ENCODE peak calls at places on chromosomes 13 and 19, in seven cellular contexts. X is activated gamma-delta T cell treated with Interleukin-2 at 50 U/mL for 16 hours; J is stimulated activated CD4-positive, alpha-beta T cell treated with anti-CD3 and anti-CD28 coated beads, Interleukin-1b, Interleukin-23, amount 100 ng/mL, for 1 hour; R is A172; H is NCI-H1930; M is AG09309; Q is NCI-H460. F is an unnamed sample.

GRCh38 chr13:25165664-25166063 is 6.4 kb downstream of the AMER2 start:
- DNase-seq in X (no peak), J (no peak), R (no peak), H (no peak), M (no peak), Q (no peak), F (no peak)

GRCh38 chr13:51955281-51955771 is 55.9 kb downstream of the ATP7B start:
- DNase-seq in X (no peak), J (no peak), R (no peak), H (no peak), M (no peak), Q (no peak), F (no peak)

GRCh38 chr13:98984983-98985382 is 7.1 kb upstream of the DOCK9 start:
- DNase-seq in X (no peak), J (no peak), R (no peak), H (no peak), M (no peak), Q (no peak), F (no peak)

GRCh38 chr19:30978639-30979038 is 370.6 kb downstream of the TSHZ3 start:
- DNase-seq in X (no peak), J (no peak), R (no peak), H (no peak), M (no peak), Q (no peak), F (no peak)

GRCh38 chr13:101291647-101292515 is 124.4 kb downstream of the NALCN start:
- DNase-seq in X (no peak), J (no peak), R (no peak), H (no peak), M (no peak), Q (no peak), F (no peak)

GRCh38 chr13:100443998-100444328 is 144.6 kb downstream of the GGACT start:
- DNase-seq in X (no peak), J (no peak), R (peak; percentile 19), H (no peak), M (no peak), Q (no peak), F (no peak)

GRCh38 chr19:12938536-12939291 is at the start of gene CALR:
- DNase-seq in X (no peak), J (no peak), R (peak; percentile 34), H (no peak), M (no peak), Q (no peak), F (no peak)

GRCh38 chr19:9086761-9087160 is at the start of gene OR1M1:
- DNase-seq in X (no peak), J (no peak), R (no peak), H (no peak), M (no peak), Q (no peak), F (no peak)

GRCh38 chr13:28394422-28394821 is 100.5 kb downstream of the FLT1 start:
- DNase-seq in X (no peak), J (no peak), R (no peak), H (no peak), M (no peak), Q (no peak), F (no peak)

GRCh38 chr19:40394816-40395210 is 4.8 kb upstream of the HIPK4 start:
- DNase-seq in X (no peak), J (no peak), R (no peak), H (no peak), M (no peak), Q (no peak), F (no peak)

GRCh38 chr19:16227837-16228636 is 30.3 kb downstream of the AP1M1 start:
- DNase-seq in X (no peak), J (no peak), R (no peak), H (no peak), M (no peak), Q (no peak), F (no peak)

GRCh38 chr13:49858183-49858856 is 65.8 kb upstream of the KPNA3 start:
- DNase-seq in X (no peak), J (no peak), R (peak; percentile 86), H (no peak), M (peak; percentile 78), Q (peak; percentile 70), F (peak; percentile 96)

GRCh38 chr19:41709951-41710645 is 1.7 kb downstream of the CEACAM5 start:
- DNase-seq in X (no peak), J (no peak), R (no peak), H (no peak), M (no peak), Q (no peak), F (no peak)

GRCh38 chr19:1365964-1366695 is 17.6 kb upstream of the NDUFS7 start:
- DNase-seq in X (no peak), J (no peak), R (no peak), H (no peak), M (no peak), Q (no peak), F (no peak)

GRCh38 chr13:38542601-38543000 is 144.3 kb upstream of the FREM2 start:
- DNase-seq in X (no peak), J (no peak), R (peak; percentile 46), H (no peak), M (no peak), Q (no peak), F (no peak)

GRCh38 chr13:105587786-105588185 is 947.7 kb downstream of the EFNB2 start:
- DNase-seq in X (no peak), J (no peak), R (no peak), H (no peak), M (no peak), Q (peak; percentile 6), F (no peak)

GRCh38 chr13:24328145-24328544 is 18.8 kb downstream of the C1QTNF9 start:
- DNase-seq in X (no peak), J (no peak), R (no peak), H (no peak), M (no peak), Q (no peak), F (no peak)

GRCh38 chr19:44741841-44742352 is 6.6 kb upstream of the BCL3 start:
- DNase-seq in X (no peak), J (no peak), R (peak; percentile 100), H (no peak), M (peak; percentile 100), Q (peak; percentile 98), F (peak; percentile 98)

GRCh38 chr13:107367258-107367657 is 799.3 kb upstream of the ARGLU1 start:
- DNase-seq in X (no peak), J (no peak), R (peak; percentile 20), H (no peak), M (no peak), Q (no peak), F (no peak)

GRCh38 chr19:46955114-46955812 is 64.4 kb upstream of the NPAS1 start:
- DNase-seq in X (no peak), J (no peak), R (no peak), H (no peak), M (no peak), Q (no peak), F (no peak)

GRCh38 chr19:23531231-23531790 is 136.0 kb upstream of the ZNF91 start:
- DNase-seq in X (no peak), J (no peak), R (no peak), H (no peak), M (no peak), Q (no peak), F (no peak)

GRCh38 chr13:114026128-114026880 is 52.4 kb upstream of the C13orf46 start:
- DNase-seq in X (no peak), J (no peak), R (no peak), H (no peak), M (no peak), Q (no peak), F (no peak)

GRCh38 chr19:3284759-3285646 is 60.5 kb downstream of the CELF5 start:
- DNase-seq in X (peak; percentile 51), J (peak; percentile 44), R (peak; percentile 36), H (peak; percentile 64), M (no peak), Q (no peak), F (peak; percentile 11)

GRCh38 chr13:67228909-67229308 is 1.2 kb downstream of the PCDH9 start:
- DNase-seq in X (no peak), J (no peak), R (no peak), H (no peak), M (no peak), Q (no peak), F (no peak)

GRCh38 chr13:94073006-94073744 is 406.3 kb downstream of the DCT start:
- DNase-seq in X (no peak), J (no peak), R (peak; percentile 73), H (no peak), M (peak; percentile 67), Q (no peak), F (peak; percentile 68)

GRCh38 chr19:17572640-17573039 is 17.2 kb downstream of the COLGALT1 start:
- DNase-seq in X (no peak), J (no peak), R (no peak), H (no peak), M (no peak), Q (no peak), F (no peak)

GRCh38 chr19:50688766-50689165 is 30.8 kb downstream of the SHANK1 start:
- DNase-seq in X (no peak), J (no peak), R (no peak), H (no peak), M (no peak), Q (no peak), F (no peak)

GRCh38 chr13:51923983-51924539 is 62.3 kb downstream of the CCDC70 start:
- DNase-seq in X (no peak), J (no peak), R (no peak), H (no peak), M (no peak), Q (no peak), F (no peak)

GRCh38 chr13:113151745-113152707 is 6.4 kb upstream of the PROZ start:
- DNase-seq in X (no peak), J (no peak), R (no peak), H (no peak), M (peak; percentile 18), Q (no peak), F (peak; percentile 24)

GRCh38 chr13:43445651-43446050 is 341.1 kb downstream of the ENOX1 start:
- DNase-seq in X (no peak), J (no peak), R (no peak), H (no peak), M (no peak), Q (no peak), F (no peak)

GRCh38 chr13:50463662-50464061 is 379.8 kb downstream of the DLEU7 start:
- DNase-seq in X (no peak), J (no peak), R (no peak), H (no peak), M (no peak), Q (no peak), F (no peak)

GRCh38 chr13:36211567-36211966 is 2.8 kb downstream of the SOHLH2 start:
- DNase-seq in X (no peak), J (no peak), R (no peak), H (no peak), M (no peak), Q (no peak), F (no peak)

GRCh38 chr13:100608906-100609305 is 20.3 kb upstream of the GGACT start:
- DNase-seq in X (no peak), J (no peak), R (peak; percentile 38), H (no peak), M (no peak), Q (no peak), F (no peak)

GRCh38 chr13:23185542-23185941 is 4.8 kb downstream of the SGCG start:
- DNase-seq in X (no peak), J (no peak), R (no peak), H (no peak), M (no peak), Q (no peak), F (no peak)

GRCh38 chr13:57640582-57640981 is 9.0 kb downstream of the PCDH17 start:
- DNase-seq in X (no peak), J (no peak), R (no peak), H (no peak), M (no peak), Q (no peak), F (no peak)

GRCh38 chr19:42191855-42192254 is 25.6 kb downstream of the DEDD2 start:
- DNase-seq in X (no peak), J (no peak), R (peak; percentile 84), H (no peak), M (peak; percentile 21), Q (no peak), F (peak; percentile 26)

GRCh38 chr13:107258599-107259187 is 690.8 kb upstream of the ARGLU1 start:
- DNase-seq in X (no peak), J (no peak), R (peak; percentile 6), H (no peak), M (no peak), Q (peak; percentile 88), F (peak; percentile 78)

GRCh38 chr13:78762825-78763224 is 103.9 kb upstream of the OBI1 start:
- DNase-seq in X (no peak), J (no peak), R (no peak), H (no peak), M (no peak), Q (no peak), F (no peak)

F was measured in AG04450.